ENCODE peak calls at places on chromosomes 2 and 18, in eight cellular contexts. J is adrenal gland, D is GM12892, L is HCT116, B is tibial nerve, H is NB4, E is A549, G is uterus. P is an unnamed sample.

GRCh38 chr2:172440795-172441194 is 13.4 kb downstream of the ITGA6 start:
- DNase-seq in J (no peak), D (no peak), L (no peak), B (no peak), H (no peak), E (no peak), G (no peak), P (no peak)

GRCh38 chr2:240220371-240220770 is 79.9 kb upstream of the OTOS start:
- DNase-seq in J (no peak), D (no peak), L (no peak), B (no peak), H (no peak), E (peak; percentile 26), G (no peak), P (no peak)

GRCh38 chr2:188291617-188292445 is at the start of gene GULP1:
- DNase-seq in J (peak; percentile 83), D (no peak), L (no peak), B (peak; percentile 53), H (no peak), E (peak; percentile 47), G (peak; percentile 80), P (peak; percentile 58)

GRCh38 chr2:623384-623922 is 53.8 kb downstream of the TMEM18 start:
- DNase-seq in J (no peak), D (no peak), L (no peak), B (no peak), H (no peak), E (no peak), G (no peak), P (no peak)

GRCh38 chr18:2258954-2259353 is 312.4 kb downstream of the METTL4 start:
- DNase-seq in J (no peak), D (no peak), L (no peak), B (no peak), H (no peak), E (no peak), G (no peak), P (no peak)

GRCh38 chr2:122643725-122644329 is 888.4 kb downstream of the TSN start:
- DNase-seq in J (peak; percentile 48), D (no peak), L (no peak), B (no peak), H (no peak), E (no peak), G (no peak), P (no peak)

GRCh38 chr18:59945544-59945943 is 45.7 kb downstream of the PMAIP1 start:
- DNase-seq in J (no peak), D (no peak), L (no peak), B (no peak), H (no peak), E (no peak), G (no peak), P (no peak)

GRCh38 chr18:70036771-70037452 is 89.2 kb upstream of the CD226 start:
- DNase-seq in J (no peak), D (peak; percentile 26), L (no peak), B (no peak), H (no peak), E (no peak), G (no peak), P (peak; percentile 79)

GRCh38 chr2:25341753-25342371 is at the start of gene DNMT3A:
- DNase-seq in J (peak; percentile 78), D (peak; percentile 72), L (no peak), B (peak; percentile 44), H (peak; percentile 80), E (no peak), G (peak; percentile 75), P (peak; percentile 71)

GRCh38 chr2:204234879-204235278 is 298.3 kb downstream of the ICOS start:
- DNase-seq in J (no peak), D (no peak), L (no peak), B (no peak), H (no peak), E (no peak), G (no peak), P (no peak)

GRCh38 chr2:98412751-98413445 is 31.8 kb upstream of the INPP4A start:
- DNase-seq in J (peak; percentile 67), D (no peak), L (peak; percentile 53), B (no peak), H (peak; percentile 83), E (peak; percentile 54), G (no peak), P (peak; percentile 78)

GRCh38 chr2:9739508-9739907 is 103.8 kb upstream of the TAF1B start:
- DNase-seq in J (peak; percentile 38), D (peak; percentile 50), L (no peak), B (no peak), H (no peak), E (no peak), G (peak; percentile 52), P (no peak)

GRCh38 chr2:229282758-229283546 is 11.9 kb upstream of the PID1 start:
- DNase-seq in J (peak; percentile 72), D (no peak), L (no peak), B (no peak), H (peak; percentile 28), E (no peak), G (peak; percentile 66), P (no peak)

GRCh38 chr2:44528595-44528994 is 166.8 kb downstream of the CAMKMT start:
- DNase-seq in J (no peak), D (no peak), L (no peak), B (no peak), H (no peak), E (no peak), G (no peak), P (no peak)

GRCh38 chr2:136246086-136246669 is 128.2 kb upstream of the CXCR4 start:
- DNase-seq in J (peak; percentile 85), D (peak; percentile 34), L (peak; percentile 53), B (no peak), H (peak; percentile 95), E (peak; percentile 28), G (no peak), P (peak; percentile 8)

GRCh38 chr2:231531408-231532188 is 1.4 kb upstream of the NMUR1 start:
- DNase-seq in J (no peak), D (no peak), L (no peak), B (no peak), H (no peak), E (no peak), G (no peak), P (no peak)

GRCh38 chr18:63427566-63427965 is 5.3 kb upstream of the VPS4B start:
- DNase-seq in J (no peak), D (no peak), L (peak; percentile 26), B (no peak), H (no peak), E (no peak), G (no peak), P (peak; percentile 91)

GRCh38 chr18:63421514-63421913 is 762 bp downstream of the VPS4B start:
- DNase-seq in J (no peak), D (no peak), L (no peak), B (no peak), H (peak; percentile 22), E (no peak), G (no peak), P (peak; percentile 65)

GRCh38 chr18:63422862-63423304 is 607 bp upstream of the VPS4B start:
- DNase-seq in J (no peak), D (no peak), L (peak; percentile 18), B (peak; percentile 23), H (no peak), E (peak; percentile 3), G (no peak), P (no peak)

GRCh38 chr18:63422087-63422861 is at the start of gene VPS4B:
- DNase-seq in J (peak; percentile 100), D (peak; percentile 86), L (peak; percentile 98), B (peak; percentile 98), H (peak; percentile 100), E (peak; percentile 81), G (peak; percentile 100), P (peak; percentile 100)
- TF ChIP-seq POLR2A in J (peak; percentile 80), D (peak; percentile 88), L (peak; percentile 82), B (peak; percentile 89), H (peak; percentile 58), E (peak; percentile 59), G (peak; percentile 78), P (peak; percentile 93)

GRCh38 chr2:223109341-223109740 is 57.4 kb downstream of the KCNE4 start:
- DNase-seq in J (no peak), D (no peak), L (no peak), B (no peak), H (no peak), E (no peak), G (no peak), P (no peak)

GRCh38 chr2:223113161-223113560 is 61.2 kb downstream of the KCNE4 start:
- DNase-seq in J (no peak), D (no peak), L (no peak), B (no peak), H (no peak), E (no peak), G (no peak), P (no peak)

GRCh38 chr2:223117533-223117932 is 65.5 kb downstream of the KCNE4 start:
- DNase-seq in J (no peak), D (no peak), L (no peak), B (no peak), H (no peak), E (no peak), G (no peak), P (no peak)

GRCh38 chr2:223114917-223115316 is 62.9 kb downstream of the KCNE4 start:
- DNase-seq in J (no peak), D (no peak), L (no peak), B (no peak), H (peak; percentile 11), E (no peak), G (no peak), P (no peak)

DNA sequence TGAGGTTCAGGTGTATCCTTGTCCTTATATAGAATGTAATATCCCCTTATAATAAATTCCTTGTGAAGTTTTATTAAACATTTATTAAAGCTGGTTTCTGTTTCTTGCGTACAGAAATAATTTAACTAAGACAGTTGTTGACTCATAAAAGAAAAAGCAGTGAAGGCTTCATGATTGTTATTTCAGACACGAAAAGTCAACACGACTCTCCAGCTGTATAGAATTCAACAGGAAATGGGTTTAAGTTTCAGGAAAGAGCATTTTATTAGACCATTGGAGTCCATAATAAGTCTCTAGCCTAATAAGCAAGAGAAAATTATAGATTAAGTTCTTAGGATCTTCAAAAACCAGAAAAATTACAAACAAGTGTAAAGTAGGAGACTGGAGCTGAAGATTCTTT is 62.2 kb downstream of the KCNE4 start:
- DNase-seq in J (no peak), D (no peak), L (no peak), B (no peak), H (no peak), E (no peak), G (no peak), P (no peak)
- TF ChIP-seq POLR2A in J (no peak), D (no peak), L (no peak), B (no peak), H (no peak), E (no peak), G (no peak), P (no peak)

GRCh38 chr18:58310517-58310916 is 266.5 kb downstream of the NEDD4L start:
- DNase-seq in J (no peak), D (no peak), L (no peak), B (no peak), H (no peak), E (no peak), G (no peak), P (no peak)
- TF ChIP-seq POLR2A in J (no peak), D (no peak), L (no peak), B (no peak), H (no peak), E (no peak), G (no peak), P (no peak)

DNA sequence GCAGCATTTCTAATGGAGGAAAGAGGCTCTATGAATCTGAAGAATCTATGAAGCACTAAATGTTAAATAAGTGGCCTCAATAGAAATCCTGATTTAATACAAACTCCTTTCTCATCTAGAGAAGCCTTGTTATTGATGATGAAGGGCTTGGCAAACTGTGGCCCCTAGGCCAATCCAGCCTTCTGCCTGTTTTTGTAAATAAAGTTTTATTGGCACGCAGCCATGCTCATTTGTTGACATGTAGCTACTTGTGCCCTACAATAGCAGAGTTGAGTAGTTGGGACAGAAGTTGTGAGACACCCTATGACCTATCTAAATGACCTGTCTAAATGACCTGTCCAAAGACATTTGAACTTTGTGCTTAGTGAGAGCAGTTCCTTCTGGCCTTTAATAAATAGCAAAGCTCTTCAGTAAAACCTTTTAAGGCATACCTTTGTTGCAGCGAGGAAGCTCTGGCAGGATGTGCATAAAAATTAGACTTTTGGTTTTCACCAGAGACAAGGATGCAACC is 484.4 kb upstream of the SPRED2 start:
- DNase-seq in J (no peak), D (no peak), L (no peak), B (no peak), H (no peak), E (no peak), G (no peak), P (no peak)
- TF ChIP-seq POLR2A in J (no peak), D (no peak), L (no peak), B (no peak), H (no peak), E (no peak), G (no peak), P (no peak)